ENCODE peak calls at places on chromosomes 16 and 17, in five cellular contexts. S is heart right ventricle, J is IMR-90, E is astrocyte, I is thoracic aorta. X is an unnamed sample.

GRCh38 chr17:19507673-19508326 is 25.9 kb upstream of the SLC47A1 start:
- DNase-seq in I (peak; percentile 51), S (peak; percentile 93), J (peak; percentile 92), E (peak; percentile 76), X (peak; percentile 92)

GRCh38 chr17:80790021-80790765 is 201.4 kb upstream of the CHMP6 start:
- DNase-seq in I (no peak), J (no peak), E (no peak), S (no peak), X (no peak)

GRCh38 chr17:73390221-73390620 is 78.4 kb upstream of the CDC42EP4 start:
- DNase-seq in I (no peak), J (no peak), S (no peak), E (no peak), X (no peak)

GRCh38 chr16:9334091-9334490 is 242.6 kb downstream of the HAPSTR1 start:
- DNase-seq in E (no peak), J (no peak), S (no peak), I (no peak), X (no peak)

GRCh38 chr16:17469011-17469741 is 1.6 kb downstream of the XYLT1 start:
- DNase-seq in S (no peak), E (peak; percentile 72), J (peak; percentile 80), I (no peak), X (no peak)

GRCh38 chr17:57945999-57946797 is 9.0 kb downstream of the CUEDC1 start:
- DNase-seq in I (no peak), S (no peak), E (peak; percentile 55), J (peak; percentile 58), X (peak; percentile 31)

GRCh38 chr17:49401971-49402491 is 12.7 kb downstream of the PHB1 start:
- DNase-seq in E (no peak), J (no peak), I (no peak), S (no peak), X (no peak)

GRCh38 chr17:81380682-81381518 is 14.4 kb upstream of the BAHCC1 start:
- DNase-seq in E (no peak), J (no peak), S (no peak), I (no peak), X (no peak)

GRCh38 chr17:12730931-12731521 is 58.3 kb upstream of the ARHGAP44 start:
- DNase-seq in J (peak; percentile 78), E (peak; percentile 50), I (peak; percentile 87), S (peak; percentile 87), X (peak; percentile 84)

GRCh38 chr16:82900611-82901010 is 273.8 kb downstream of the CDH13 start:
- DNase-seq in E (peak; percentile 5), J (no peak), S (no peak), I (no peak), X (no peak)

GRCh38 chr17:64406321-64407200 is 15.9 kb upstream of the PECAM1 start:
- DNase-seq in E (no peak), I (no peak), J (no peak), S (peak; percentile 49), X (no peak)

GRCh38 chr17:73834684-73835343 is 190.6 kb upstream of the SDK2 start:
- DNase-seq in J (no peak), S (no peak), E (no peak), I (no peak), X (no peak)

GRCh38 chr17:53627511-53627910 is 195.2 kb upstream of the KIF2B start:
- DNase-seq in E (peak; percentile 76), S (no peak), I (no peak), J (peak; percentile 69), X (no peak)

GRCh38 chr17:79831367-79832210 is 7.7 kb downstream of the CBX4 start:
- DNase-seq in J (no peak), S (peak; percentile 73), I (no peak), E (no peak), X (peak; percentile 89)

GRCh38 chr17:15944720-15945492 is at the start of gene ADORA2B:
- DNase-seq in E (peak; percentile 63), S (peak; percentile 41), J (peak; percentile 71), I (no peak), X (peak; percentile 55)

GRCh38 chr16:84088695-84089395 is 27.9 kb downstream of the MBTPS1 start:
- DNase-seq in E (no peak), J (no peak), I (no peak), S (peak; percentile 47), X (no peak)

GRCh38 chr16:66741971-66742396 is 9.4 kb downstream of the DYNC1LI2 start:
- DNase-seq in J (peak; percentile 40), S (peak; percentile 23), I (no peak), E (peak; percentile 67), X (no peak)

GRCh38 chr16:66742409-66742808 is 9.0 kb downstream of the DYNC1LI2 start:
- DNase-seq in I (no peak), S (no peak), J (no peak), E (peak; percentile 37), X (no peak)

GRCh38 chr16:66740533-66740932 is 10.9 kb downstream of the DYNC1LI2 start:
- DNase-seq in S (peak; percentile 26), J (no peak), E (no peak), I (no peak), X (no peak)

GRCh38 chr16:66741131-66741900 is 10.1 kb downstream of the DYNC1LI2 start:
- DNase-seq in I (peak; percentile 83), J (peak; percentile 88), S (peak; percentile 97), E (peak; percentile 88), X (peak; percentile 94)

DNA sequence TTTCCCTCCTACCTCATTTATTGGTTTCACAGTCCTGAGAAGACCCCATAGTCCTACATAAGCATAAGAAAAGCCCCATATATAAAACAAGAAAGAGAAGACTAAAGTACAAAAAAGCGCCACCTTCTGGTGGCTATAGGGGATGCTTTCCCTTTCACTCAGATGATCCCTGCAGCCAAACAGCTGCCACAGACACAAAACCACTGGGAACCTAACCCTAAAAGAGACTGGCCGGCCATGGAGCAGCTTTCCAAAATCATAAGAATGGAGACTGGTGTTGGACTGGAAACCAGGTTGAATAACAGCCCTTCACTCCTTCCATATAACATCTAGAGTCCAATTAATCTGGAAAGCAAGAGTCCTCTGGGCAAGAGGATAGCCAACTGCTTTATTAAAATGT is 11.4 kb downstream of the DYNC1LI2 start:
- DNase-seq in I (no peak), S (no peak), E (no peak), J (peak; percentile 32), X (no peak)
- H3K27ac ChIP-seq in I (peak overlapping the region; percentile 73), S (peak overlapping the region; percentile 82), E (peak overlapping the region; percentile 86), J (no peak overlapping the region), X (peak overlapping the region; percentile 77)

DNA sequence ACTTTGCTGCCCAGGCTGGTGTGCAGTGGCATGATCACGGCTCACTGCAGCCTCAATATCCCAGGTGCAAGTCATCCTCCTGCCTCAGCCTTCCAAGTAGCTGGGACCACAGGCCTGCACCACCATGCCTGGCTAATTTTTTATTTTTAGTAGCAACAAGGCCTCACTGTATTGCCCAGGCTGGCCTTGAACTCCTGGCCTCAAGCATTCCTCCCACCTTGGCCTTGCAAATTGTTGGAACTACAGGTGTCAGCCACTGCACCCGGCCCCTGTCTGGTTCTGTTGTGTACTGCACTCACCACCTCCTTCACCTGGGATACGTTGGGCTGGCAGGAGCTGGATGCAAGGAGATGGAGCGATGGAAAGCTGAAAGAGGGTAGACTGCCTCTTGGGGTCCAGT is 8.5 kb downstream of the PLA2G15 start:
- DNase-seq in S (no peak), J (no peak), E (no peak), I (no peak), X (no peak)
- TF ChIP-seq CTCF in S (no peak), J (no peak), E (no peak), I (no peak), X (no peak)

GRCh38 chr16:1095450-1096163 is 437 bp downstream of the C1QTNF8 start:
- DNase-seq in I (no peak), S (no peak), J (no peak), E (no peak), X (no peak)

GRCh38 chr16:1098266-1098991 is 2.4 kb upstream of the C1QTNF8 start:
- DNase-seq in I (no peak), J (no peak), S (no peak), E (no peak), X (no peak)

GRCh38 chr16:1096164-1097082 is at the start of gene C1QTNF8:
- DNase-seq in J (no peak), I (no peak), S (no peak), E (no peak), X (no peak)

GRCh38 chr16:1097800-1098199 is 1.8 kb upstream of the C1QTNF8 start:
- DNase-seq in J (no peak), E (no peak), I (peak; percentile 86), S (peak; percentile 77), X (no peak)

DNA sequence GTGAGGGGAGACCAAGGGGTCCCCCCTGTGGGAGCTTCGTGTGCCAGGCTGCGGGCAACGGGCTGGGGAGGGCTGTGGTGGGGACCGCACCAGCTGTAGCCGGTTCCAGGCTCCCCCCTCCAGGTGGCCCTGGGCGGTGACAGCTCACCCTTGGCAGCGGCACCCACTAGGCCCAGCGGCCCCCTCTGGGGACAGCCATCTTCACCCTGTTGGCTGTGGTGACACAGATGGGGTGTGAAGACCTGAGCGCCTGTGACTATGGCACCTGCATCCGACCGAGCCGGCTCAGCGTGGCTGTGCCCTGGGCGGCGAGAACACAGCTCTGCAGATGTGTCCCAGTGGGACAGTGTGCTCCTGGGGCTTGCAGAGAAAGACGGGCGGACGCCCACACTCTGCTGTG is 1.1 kb upstream of the C1QTNF8 start:
- DNase-seq in E (no peak), J (no peak), S (no peak), I (no peak), X (no peak)
- H3K27ac ChIP-seq in E (no peak overlapping the region), J (no peak overlapping the region), S (peak overlapping the region; percentile 89), I (peak overlapping the region; percentile 98), X (no peak overlapping the region)

DNA sequence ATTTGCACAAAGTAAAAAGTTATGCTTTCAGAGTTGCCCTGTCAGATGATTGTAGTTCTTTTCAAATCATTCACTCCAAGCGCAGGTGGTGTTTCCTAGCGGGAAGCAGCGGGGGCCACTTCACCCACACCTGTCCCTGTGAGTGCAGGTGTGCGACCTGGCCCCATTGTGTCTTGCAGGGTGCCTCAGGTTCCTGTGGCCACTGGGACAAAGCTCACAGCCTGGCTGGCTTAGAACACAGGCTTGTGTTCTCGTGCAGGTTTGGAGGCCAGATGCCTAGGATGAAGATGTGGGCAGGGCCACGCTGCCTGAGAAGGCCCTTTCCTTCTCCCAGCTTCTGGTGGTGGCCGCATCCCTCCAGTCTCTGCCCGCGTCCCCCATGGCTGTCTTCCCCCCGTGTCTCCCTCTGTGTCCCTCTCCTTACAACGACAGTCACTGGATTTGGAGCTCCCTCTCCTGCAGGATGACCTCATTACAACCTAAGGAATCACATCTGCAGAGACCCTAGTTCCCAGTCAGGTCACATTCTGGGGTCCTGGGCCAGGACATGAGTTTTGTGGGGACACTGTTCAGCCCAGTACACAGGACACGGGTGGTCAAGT is 90.5 kb downstream of the NPIPB11 start:
- DNase-seq in S (no peak), E (no peak), I (no peak), J (no peak), X (no peak)
- TF ChIP-seq CTCF in S (peak; percentile 15), E (no peak), I (no peak), J (no peak), X (no peak)